ENCODE peak calls at places on chromosomes 6 and 20, in eight cellular contexts. Z, M, L, F, D, O, H and Y are unnamed samples.

GRCh38 chr6:28281288-28282064 is at the start of gene PGBD1:
- DNase-seq in H (no peak), M (peak), L (peak), F (peak), D (peak), O (peak), Z (peak), Y (no peak)

GRCh38 chr6:139547082-139547776 is 172.8 kb upstream of the CITED2 start:
- DNase-seq in Z (no peak), H (no peak), F (no peak), M (no peak), O (no peak), L (no peak), D (no peak), Y (no peak)

GRCh38 chr6:6772751-6773150 is 184.2 kb downstream of the LY86 start:
- DNase-seq in Z (peak), F (no peak), L (no peak), D (no peak), H (no peak), M (no peak), O (no peak), Y (no peak)

GRCh38 chr6:169780571-169781091 is 29.2 kb downstream of the ERMARD start:
- DNase-seq in Z (no peak), H (no peak), L (no peak), O (peak), M (no peak), F (peak), D (no peak), Y (no peak)

GRCh38 chr20:32562495-32562911 is 22.6 kb downstream of the NOL4L start:
- DNase-seq in D (no peak), L (no peak), Z (peak), M (peak), H (no peak), F (peak), O (no peak), Y (no peak)

GRCh38 chr6:122406187-122406586 is 6.7 kb downstream of the HSF2 start:
- DNase-seq in Z (no peak), O (no peak), F (no peak), D (no peak), H (no peak), M (no peak), L (no peak), Y (no peak)

GRCh38 chr6:67411036-67411435 is 1224.0 kb upstream of the ADGRB3 start:
- DNase-seq in D (no peak), M (no peak), F (no peak), O (peak), Z (no peak), L (no peak), H (no peak), Y (no peak)

GRCh38 chr20:10096790-10097189 is 62.0 kb downstream of the ANKEF1 start:
- DNase-seq in D (no peak), H (no peak), O (no peak), L (no peak), F (no peak), Z (no peak), M (no peak), Y (no peak)

GRCh38 chr6:101393291-101394251 is at the start of gene GRIK2:
- DNase-seq in M (peak), H (no peak), F (no peak), L (peak), O (peak), D (no peak), Z (peak), Y (no peak)

GRCh38 chr6:93727447-93727846 is 308.1 kb upstream of the EPHA7 start:
- DNase-seq in O (no peak), Z (no peak), M (no peak), L (no peak), F (no peak), H (no peak), D (no peak), Y (no peak)

GRCh38 chr6:90421656-90422055 is 125.0 kb upstream of the BACH2 start:
- DNase-seq in Z (no peak), O (no peak), F (no peak), L (no peak), H (no peak), D (no peak), M (no peak), Y (no peak)

GRCh38 chr6:1024161-1024560 is 287.7 kb upstream of the FOXQ1 start:
- DNase-seq in Z (no peak), L (no peak), D (no peak), F (no peak), H (no peak), M (no peak), O (no peak), Y (no peak)

GRCh38 chr6:44820366-44821158 is 433.1 kb downstream of the CDC5L start:
- DNase-seq in Z (no peak), H (no peak), D (no peak), O (no peak), F (no peak), L (no peak), M (no peak), Y (no peak)

GRCh38 chr20:15039088-15039762 is 701.8 kb upstream of the FLRT3 start:
- DNase-seq in F (no peak), O (no peak), D (no peak), H (no peak), L (no peak), M (no peak), Z (no peak), Y (no peak)

GRCh38 chr20:1900321-1900791 is 5.1 kb downstream of the SIRPA start:
- DNase-seq in F (peak), O (peak), D (peak), M (peak), Z (peak), L (peak), H (no peak), Y (no peak)
- TF ChIP-seq POLR2AphosphoS5 in F (no peak), O (no peak), D (no peak), M (no peak), Z (no peak), L (no peak), H (no peak), Y (no peak)

GRCh38 chr6:41426888-41427641 is 91.7 kb downstream of the NCR2 start:
- DNase-seq in O (no peak), M (no peak), Z (peak), D (no peak), L (no peak), F (no peak), H (no peak), Y (no peak)

GRCh38 chr6:41427642-41428401 is 92.4 kb downstream of the NCR2 start:
- DNase-seq in L (no peak), Z (peak), H (no peak), O (no peak), D (no peak), M (peak), F (peak), Y (no peak)

GRCh38 chr6:41429506-41430504 is 94.4 kb downstream of the NCR2 start:
- DNase-seq in M (no peak), F (no peak), H (no peak), Z (no peak), L (no peak), D (no peak), O (no peak), Y (no peak)

GRCh38 chr6:41428995-41429417 is 93.6 kb downstream of the NCR2 start:
- DNase-seq in Z (no peak), F (no peak), L (no peak), M (no peak), O (no peak), D (no peak), H (no peak), Y (no peak)

GRCh38 chr6:41428402-41428994 is 93.1 kb downstream of the NCR2 start:
- DNase-seq in D (no peak), Z (no peak), O (peak), H (no peak), L (no peak), M (no peak), F (no peak), Y (no peak)
- H3K4me3 ChIP-seq in D (peak), Z (peak), O (peak), H (peak), L (no peak), M (peak), F (peak), Y (no peak)

GRCh38 chr20:16771204-16771603 is 23.0 kb downstream of the OTOR start:
- DNase-seq in O (no peak), D (no peak), Z (no peak), M (no peak), F (no peak), L (no peak), H (no peak), Y (no peak)
- H3K9ac ChIP-seq in O (no peak), D (no peak), Z (no peak), M (no peak), F (no peak), L (no peak), H (no peak), Y (no peak)

GRCh38 chr6:4338884-4339283 is 203.5 kb upstream of the ECI2 start:
- DNase-seq in H (no peak), Z (no peak), F (no peak), D (no peak), L (no peak), O (no peak), M (no peak), Y (no peak)

GRCh38 chr6:4341078-4341797 is 205.9 kb upstream of the ECI2 start:
- DNase-seq in H (no peak), D (no peak), M (no peak), Z (no peak), L (no peak), O (no peak), F (no peak), Y (no peak)

GRCh38 chr6:4336084-4336483 is 200.7 kb upstream of the ECI2 start:
- DNase-seq in Z (no peak), L (no peak), D (no peak), F (no peak), M (no peak), H (no peak), O (no peak), Y (no peak)

GRCh38 chr6:4340544-4340943 is 205.2 kb upstream of the ECI2 start:
- DNase-seq in H (no peak), M (no peak), L (no peak), F (no peak), D (no peak), Z (no peak), O (no peak), Y (no peak)

GRCh38 chr6:4336778-4337442 is 201.5 kb upstream of the ECI2 start:
- DNase-seq in Z (no peak), F (peak), D (no peak), H (no peak), L (no peak), O (no peak), M (no peak), Y (no peak)
- TF ChIP-seq POLR2AphosphoS5 in Z (no peak), F (no peak), D (no peak), H (no peak), L (no peak), O (no peak), M (no peak), Y (no peak)

DNA sequence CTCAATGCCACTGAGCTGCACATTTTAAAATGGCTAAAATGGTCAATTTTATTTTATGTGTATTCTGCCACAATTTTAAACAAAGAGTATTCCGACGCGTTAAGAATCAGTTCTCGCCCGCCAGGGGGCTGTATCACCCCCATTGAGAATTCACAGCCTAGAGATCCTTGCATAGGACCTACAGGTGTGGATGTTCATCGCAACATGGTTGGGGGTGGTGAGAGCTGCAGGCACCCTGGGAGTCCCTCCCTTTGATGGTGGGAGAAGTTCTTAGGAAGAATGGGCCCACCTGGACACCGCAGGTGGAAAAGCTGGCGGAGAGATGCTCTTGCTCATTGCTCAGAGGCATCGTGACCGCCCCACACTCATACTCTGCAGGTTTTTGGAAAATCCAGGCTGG is 63.5 kb downstream of the SLC2A10 start:
- DNase-seq in M (no peak), F (peak), O (no peak), Z (no peak), D (no peak), L (peak), H (no peak), Y (no peak)
- H3K4me3 ChIP-seq in M (no peak), F (no peak), O (no peak), Z (no peak), D (no peak), L (no peak), H (no peak), Y (no peak)

DNA sequence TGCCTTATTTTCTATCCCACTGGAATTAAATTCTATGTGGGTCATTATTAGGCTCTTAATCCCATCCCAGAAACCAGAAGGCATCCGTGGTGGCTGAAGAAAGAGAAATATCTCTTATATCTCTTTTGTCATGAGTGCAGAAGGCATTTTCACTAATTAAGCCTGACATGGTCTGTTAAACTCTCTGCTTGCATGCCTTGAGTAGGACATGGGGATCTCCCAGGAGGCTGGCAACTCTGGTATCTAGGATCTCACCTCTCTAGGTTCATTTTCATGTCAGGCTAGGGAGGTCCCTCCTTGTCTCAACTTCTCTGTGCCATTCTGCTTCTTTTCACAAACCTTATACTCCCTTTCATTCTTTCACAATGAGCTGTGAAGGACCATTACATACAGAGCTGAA is 25.3 kb upstream of the GPR63 start:
- DNase-seq in Z (no peak), D (no peak), M (peak), F (no peak), O (no peak), H (peak), L (no peak), Y (no peak)
- H3K9ac ChIP-seq in Z (no peak), D (no peak), M (no peak), F (no peak), O (no peak), H (no peak), L (no peak), Y (no peak)

GRCh38 chr6:39211183-39211582 is 18.1 kb downstream of the KCNK5 start:
- DNase-seq in O (no peak), L (no peak), D (no peak), M (no peak), Z (no peak), H (no peak), F (no peak), Y (no peak)

GRCh38 chr6:39209908-39210307 is 19.4 kb downstream of the KCNK5 start:
- DNase-seq in F (no peak), O (no peak), M (no peak), L (no peak), H (no peak), D (no peak), Z (no peak), Y (no peak)

GRCh38 chr6:39209360-39209811 is 19.9 kb downstream of the KCNK5 start:
- DNase-seq in D (no peak), F (no peak), H (no peak), O (no peak), Z (no peak), L (no peak), M (no peak), Y (no peak)

GRCh38 chr6:39208233-39208720 is 21.0 kb downstream of the KCNK5 start:
- DNase-seq in M (no peak), H (no peak), F (no peak), L (no peak), O (no peak), Z (no peak), D (no peak), Y (no peak)

DNA sequence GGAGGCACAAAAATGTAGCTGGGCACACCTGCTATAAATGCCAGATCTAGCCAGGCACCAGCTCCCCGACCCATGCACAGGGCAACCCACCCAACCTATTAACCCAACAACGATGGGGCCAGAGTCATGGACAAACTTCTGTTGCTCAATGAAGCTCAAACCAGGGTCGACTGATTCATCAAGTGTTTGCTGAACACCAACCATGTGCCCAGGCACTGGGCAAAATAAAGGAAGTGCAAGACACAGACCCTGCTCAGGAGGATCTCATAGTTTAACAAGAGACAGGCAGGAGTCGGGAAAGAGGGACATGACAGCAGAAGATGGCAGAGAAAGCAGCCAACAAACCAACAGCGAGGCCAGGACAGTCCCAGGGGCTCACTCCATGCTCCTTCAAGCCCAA is 18.8 kb downstream of the KCNK5 start:
- DNase-seq in Z (no peak), H (no peak), O (no peak), D (no peak), M (no peak), F (no peak), L (no peak), Y (no peak)
- TF ChIP-seq POLR2AphosphoS5 in Z (no peak), H (no peak), O (no peak), D (no peak), M (no peak), F (no peak), L (no peak), Y (no peak)

DNA sequence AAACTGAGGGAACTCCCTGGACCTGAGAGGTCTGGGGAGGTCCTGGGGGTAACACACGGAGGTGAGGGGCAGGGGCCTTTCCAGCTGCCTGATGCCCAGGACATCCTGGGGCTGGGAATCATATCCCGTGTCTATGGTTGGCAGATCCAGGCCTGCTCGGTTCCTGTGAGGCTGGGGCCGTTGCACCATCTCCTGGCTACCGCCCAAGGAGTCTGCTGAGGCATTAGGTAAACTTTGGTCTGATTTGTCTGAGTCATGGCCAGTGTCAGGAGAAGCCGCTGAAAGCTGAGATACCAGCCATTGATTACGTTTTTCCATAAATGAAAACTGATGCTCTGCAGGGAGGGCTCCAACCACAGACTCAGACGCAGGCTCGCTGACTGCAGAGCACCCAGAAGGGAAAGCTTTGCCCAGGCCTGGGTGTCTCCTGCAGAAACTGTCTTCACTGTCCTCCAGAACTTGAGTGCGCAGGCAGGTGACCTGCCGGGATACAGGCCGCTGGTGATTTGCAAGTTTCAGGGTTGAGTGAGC is 14.2 kb downstream of the TRAF3IP2 start:
- DNase-seq in L (no peak), D (peak), F (peak), O (peak), Z (no peak), H (no peak), M (peak), Y (no peak)
- H3K4me3 ChIP-seq in L (no peak), D (peak), F (no peak), O (no peak), Z (no peak), H (no peak), M (peak), Y (no peak)

GRCh38 chr6:11618533-11618932 is 81.0 kb downstream of the TMEM170B start:
- DNase-seq in F (no peak), D (peak), O (peak), M (no peak), H (peak), L (no peak), Z (no peak), Y (no peak)

GRCh38 chr6:11613858-11614257 is 76.3 kb downstream of the TMEM170B start:
- DNase-seq in F (no peak), D (peak), O (peak), H (no peak), Z (no peak), M (no peak), L (no peak), Y (no peak)

GRCh38 chr6:11615214-11615602 is 77.7 kb downstream of the TMEM170B start:
- DNase-seq in F (no peak), O (peak), D (no peak), Z (no peak), M (no peak), L (no peak), H (no peak), Y (no peak)

GRCh38 chr6:11614534-11615213 is 77.1 kb downstream of the TMEM170B start:
- DNase-seq in O (peak), H (no peak), D (no peak), F (no peak), Z (no peak), L (no peak), M (no peak), Y (no peak)

GRCh38 chr6:11616200-11616611 is 78.7 kb downstream of the TMEM170B start:
- DNase-seq in O (no peak), F (no peak), H (no peak), D (no peak), Z (no peak), M (no peak), L (no peak), Y (no peak)
- H3K9ac ChIP-seq in O (peak), F (no peak), H (no peak), D (no peak), Z (no peak), M (peak), L (no peak), Y (no peak)

DNA sequence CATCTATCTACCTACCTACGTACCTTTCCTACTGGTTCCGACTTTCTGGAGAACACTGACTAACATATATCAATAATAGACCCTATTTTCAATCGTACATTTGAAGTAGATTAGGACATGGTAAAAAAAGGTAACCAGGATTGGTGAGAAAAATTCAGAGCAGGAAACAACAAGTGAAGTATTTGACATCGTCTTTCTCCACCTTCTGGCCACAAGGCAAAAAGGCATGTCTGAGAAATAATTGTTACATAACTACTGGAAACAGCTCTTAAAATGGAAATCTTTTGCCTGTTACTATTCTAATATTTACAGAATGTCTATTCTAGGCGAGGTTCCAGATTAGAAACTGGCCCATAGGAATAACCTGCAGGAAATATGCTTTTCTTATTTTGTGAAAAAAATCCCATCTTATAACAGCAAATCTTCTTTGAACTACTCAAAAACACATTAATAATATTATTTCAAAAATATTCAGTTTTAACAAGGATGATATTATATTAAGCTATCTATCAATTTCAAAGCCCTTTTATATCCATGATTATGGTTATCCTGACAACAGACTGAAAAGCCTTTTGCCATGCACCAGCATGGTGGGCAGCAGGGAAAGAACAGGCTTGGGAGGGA is 80.8 kb downstream of the RCAN2 start:
- DNase-seq in H (peak), L (peak), F (peak), O (peak), D (peak), Z (no peak), M (peak), Y (no peak)
- TF ChIP-seq POLR2AphosphoS5 in H (no peak), L (no peak), F (no peak), O (no peak), D (no peak), Z (no peak), M (no peak), Y (no peak)